ENCODE peak calls at places on chromosomes 11 and 22, in five cellular contexts. L, T, C, D and F are unnamed samples.

GRCh38 chr11:17479284-17480214 is 2.9 kb upstream of the ABCC8 start:
- DNase-seq in L (peak; percentile 93), T (no peak), C (no peak), D (no peak), F (peak; percentile 70)

GRCh38 chr22:41305646-41306045 is 4.3 kb downstream of the ZC3H7B start:
- DNase-seq in L (no peak), T (no peak), C (no peak), D (no peak), F (no peak)

GRCh38 chr11:23573430-23573829 is 713.2 kb upstream of the CCDC179 start:
- DNase-seq in L (no peak), T (no peak), C (no peak), D (no peak), F (no peak)

GRCh38 chr11:20669833-20670684 is 673 bp downstream of the NELL1 start:
- DNase-seq in L (peak; percentile 58), T (no peak), C (no peak), D (no peak), F (peak; percentile 20)

GRCh38 chr11:15468471-15468870 is 353.7 kb downstream of the INSC start:
- DNase-seq in L (no peak), T (no peak), C (no peak), D (no peak), F (no peak)

GRCh38 chr11:96342131-96342970 is 644 bp downstream of the MAML2 start:
- DNase-seq in L (no peak), T (no peak), C (no peak), D (no peak), F (no peak)

GRCh38 chr11:16613401-16614381 is 124.8 kb upstream of the C11orf58 start:
- DNase-seq in L (peak; percentile 92), T (peak; percentile 73), C (no peak), D (peak; percentile 78), F (peak; percentile 84)

GRCh38 chr11:1937616-1938342 is 9.4 kb upstream of the MRPL23 start:
- DNase-seq in L (peak; percentile 50), T (no peak), C (no peak), D (no peak), F (no peak)

GRCh38 chr22:20091690-20092476 is 11.8 kb downstream of the DGCR8 start:
- DNase-seq in L (no peak), T (no peak), C (no peak), D (no peak), F (no peak)

GRCh38 chr11:63918576-63919171 is 1.7 kb upstream of the RCOR2 start:
- DNase-seq in L (peak; percentile 89), T (no peak), C (no peak), D (no peak), F (no peak)

DNA sequence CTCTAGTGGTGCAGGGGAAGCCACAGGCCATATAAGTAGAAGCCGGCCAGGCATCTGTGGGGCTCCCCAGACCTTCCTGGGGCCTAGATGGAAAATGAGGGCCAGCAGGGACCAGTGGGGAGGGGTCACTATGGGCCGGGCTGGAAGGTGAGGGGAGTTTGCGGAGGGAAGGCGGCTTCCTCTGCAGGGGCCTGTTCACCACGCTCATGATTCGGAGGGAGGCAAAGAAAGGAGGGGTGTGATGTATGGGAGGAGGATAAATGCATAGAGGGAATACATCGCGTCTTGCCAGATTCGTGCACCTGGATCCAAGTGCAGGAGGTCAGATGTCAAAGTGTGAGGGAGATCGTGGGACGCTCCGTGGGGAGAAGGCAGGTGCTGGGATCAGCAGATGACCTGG is 6.9 kb downstream of the SLC16A8 start:
- DNase-seq in L (no peak), T (no peak), C (no peak), D (no peak), F (no peak)
- TF ChIP-seq SUZ12 in L (no peak), T (no peak), C (no peak), D (no peak), F (no peak)

GRCh38 chr22:47151064-47151463 is 388.6 kb downstream of the TBC1D22A start:
- DNase-seq in L (no peak), T (no peak), C (no peak), D (no peak), F (no peak)
- TF ChIP-seq SUZ12 in L (no peak), T (no peak), C (no peak), D (no peak), F (no peak)

GRCh38 chr11:61537326-61537725 is 28.8 kb downstream of the LRRC10B start:
- DNase-seq in L (no peak), T (no peak), C (no peak), D (no peak), F (no peak)
- TF ChIP-seq SUZ12 in L (no peak), T (no peak), C (no peak), D (no peak), F (no peak)

GRCh38 chr22:23110190-23110921 is 31.4 kb downstream of the RSPH14 start:
- DNase-seq in L (no peak), T (no peak), C (no peak), D (no peak), F (no peak)
- TF ChIP-seq SUZ12 in L (no peak), T (no peak), C (no peak), D (no peak), F (no peak)

DNA sequence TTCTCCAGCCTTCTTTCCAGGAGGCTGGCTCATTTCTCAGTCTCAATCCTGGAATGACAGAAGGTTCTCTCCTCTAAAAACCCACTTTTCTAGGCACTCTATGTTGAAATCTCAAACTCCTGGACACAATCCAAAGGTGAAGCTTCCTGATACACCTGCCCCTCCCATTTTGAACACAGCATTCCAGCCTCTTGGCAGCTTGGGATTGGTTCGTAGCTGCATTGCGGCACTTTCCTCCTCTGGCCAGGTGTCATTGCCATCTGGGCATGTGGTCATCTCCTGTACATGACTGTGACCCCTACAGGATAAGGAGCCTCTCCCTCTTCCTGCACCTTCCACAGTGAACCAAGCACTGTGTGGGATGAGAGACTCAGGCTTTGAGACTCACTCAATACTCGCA is 230.2 kb upstream of the B3GAT1 start:
- DNase-seq in L (no peak), T (no peak), C (no peak), D (no peak), F (no peak)
- TF ChIP-seq SUZ12 in L (no peak), T (no peak), C (no peak), D (no peak), F (no peak)

GRCh38 chr11:46601129-46601528 is 7.3 kb upstream of the AMBRA1 start:
- DNase-seq in L (no peak), T (no peak), C (no peak), D (no peak), F (no peak)

GRCh38 chr11:46600162-46600561 is 6.3 kb upstream of the AMBRA1 start:
- DNase-seq in L (no peak), T (no peak), C (no peak), D (no peak), F (no peak)

GRCh38 chr11:46603704-46604308 is 10.0 kb upstream of the AMBRA1 start:
- DNase-seq in L (no peak), T (no peak), C (no peak), D (no peak), F (no peak)

GRCh38 chr11:46607516-46607915 is 9.5 kb downstream of the HARBI1 start:
- DNase-seq in L (no peak), T (no peak), C (no peak), D (no peak), F (no peak)

DNA sequence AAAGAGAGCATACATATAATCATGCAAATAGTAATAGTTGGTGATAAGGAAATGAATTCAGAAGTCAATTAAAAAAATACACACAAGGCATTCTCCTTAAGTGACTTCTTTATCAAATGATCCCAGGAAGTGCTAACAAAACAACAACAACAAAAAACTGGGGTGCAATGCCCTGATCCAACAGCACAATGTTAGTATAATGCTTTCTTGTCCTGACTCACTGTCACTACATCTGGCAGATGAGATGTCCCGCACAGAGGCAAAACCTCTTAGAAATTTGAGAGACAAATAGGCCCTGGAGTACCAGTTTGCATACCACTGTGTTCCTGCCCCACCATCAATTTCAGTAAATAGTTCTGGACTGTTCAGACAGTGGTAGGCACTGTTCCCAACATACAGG is 11.0 kb upstream of the AMBRA1 start:
- DNase-seq in L (no peak), T (no peak), C (no peak), D (no peak), F (no peak)
- TF ChIP-seq SUZ12 in L (no peak), T (no peak), C (no peak), D (no peak), F (no peak)

GRCh38 chr11:33701302-33701701 is 676 bp upstream of the C11orf91 start:
- DNase-seq in L (no peak), T (no peak), C (no peak), D (no peak), F (no peak)
- TF ChIP-seq SUZ12 in L (no peak), T (no peak), C (no peak), D (no peak), F (no peak)

GRCh38 chr22:30752771-30753170 is 58.1 kb downstream of the OSBP2 start:
- DNase-seq in L (no peak), T (no peak), C (no peak), D (peak; percentile 44), F (no peak)

GRCh38 chr22:30755760-30756124 is 61.1 kb downstream of the OSBP2 start:
- DNase-seq in L (no peak), T (no peak), C (no peak), D (no peak), F (no peak)

GRCh38 chr22:30753701-30754100 is 59.0 kb downstream of the OSBP2 start:
- DNase-seq in L (no peak), T (no peak), C (no peak), D (no peak), F (no peak)

GRCh38 chr22:30754521-30754920 is 59.8 kb downstream of the OSBP2 start:
- DNase-seq in L (no peak), T (no peak), C (no peak), D (no peak), F (no peak)

DNA sequence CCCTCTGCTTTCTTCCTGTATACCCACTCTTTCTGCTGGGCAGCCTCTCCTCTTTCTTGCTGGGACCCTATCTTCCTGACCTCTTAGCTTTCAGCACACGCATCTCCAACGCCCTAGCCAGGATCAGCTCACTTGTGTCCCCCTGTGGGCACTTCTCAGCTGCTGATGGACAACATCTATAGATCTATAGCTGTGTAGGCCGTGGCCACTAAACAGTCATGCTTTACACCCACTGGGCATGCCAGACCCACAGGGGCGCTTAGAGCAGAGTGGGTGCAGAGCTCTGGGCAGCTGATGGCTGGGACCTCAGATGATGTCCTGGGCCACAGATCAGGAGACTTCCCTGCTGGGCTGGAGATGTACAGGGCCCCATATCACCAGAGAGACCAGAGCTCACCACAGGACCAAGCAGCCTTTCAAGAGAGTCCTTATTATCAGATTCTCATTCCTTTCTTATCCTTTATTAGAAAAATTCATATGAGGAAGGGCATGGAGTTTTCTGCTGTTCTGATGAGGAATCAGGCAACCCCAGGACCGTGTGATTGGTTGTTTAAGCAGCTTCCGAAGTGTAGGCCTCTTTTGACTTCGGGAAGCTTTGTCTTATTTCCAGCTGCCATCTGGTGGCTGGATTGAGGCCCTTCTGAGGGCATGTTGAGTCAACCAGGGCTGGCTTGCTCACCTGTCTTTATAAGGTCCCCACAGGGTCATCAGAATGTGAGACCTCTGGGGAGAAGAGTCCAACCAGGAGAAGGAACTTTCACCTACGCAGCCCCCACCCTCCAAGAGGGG is 60.5 kb downstream of the OSBP2 start:
- DNase-seq in L (peak; percentile 64), T (peak; percentile 54), C (no peak), D (peak; percentile 47), F (peak; percentile 78)
- TF ChIP-seq SUZ12 in L (no peak), T (no peak), C (no peak), D (no peak), F (no peak)